ENCODE peak calls at places on chromosomes 3 and 15, in nine cellular contexts. G, F, Z, E, H, S, C, M and V are unnamed samples.
A peak's percentile ranks its signal among the peaks of the same experiment; 100 is the strongest.

GRCh38 chr3:172018364-172018763 is 21.0 kb upstream of the FNDC3B start:
- DNase-seq in S (no peak), E (no peak), H (no peak), F (no peak), Z (no peak), G (no peak), C (no peak), M (no peak), V (no peak)

GRCh38 chr3:15331606-15332404 is 581 bp downstream of the SH3BP5 start:
- DNase-seq in Z (peak; percentile 19), G (peak; percentile 34), S (no peak), H (no peak), F (no peak), M (peak; percentile 35), E (peak; percentile 71), C (no peak), V (peak; percentile 22)

GRCh38 chr15:71451080-71451479 is 335.8 kb downstream of the THSD4 start:
- DNase-seq in H (no peak), M (no peak), E (no peak), G (no peak), Z (no peak), S (no peak), C (no peak), F (no peak), V (no peak)

GRCh38 chr15:100856847-100857246 is 22.8 kb upstream of the ALDH1A3 start:
- DNase-seq in G (no peak), H (no peak), E (no peak), C (no peak), S (no peak), M (no peak), Z (no peak), F (no peak), V (no peak)

GRCh38 chr3:115381573-115381912 is 234.5 kb upstream of the ZBTB20 start:
- DNase-seq in H (no peak), E (no peak), M (no peak), C (no peak), G (peak; percentile 7), F (peak; percentile 61), Z (no peak), S (no peak), V (no peak)

GRCh38 chr15:89749951-89750559 is 994 bp downstream of the MESP1 start:
- DNase-seq in F (no peak), Z (no peak), G (no peak), C (no peak), S (no peak), E (no peak), H (no peak), M (peak; percentile 42), V (no peak)

GRCh38 chr3:71245971-71246860 is 337.3 kb downstream of the FOXP1 start:
- DNase-seq in S (no peak), E (peak; percentile 48), H (no peak), Z (no peak), M (no peak), F (no peak), G (no peak), C (no peak), V (no peak)

GRCh38 chr3:115111632-115112031 is 35.5 kb downstream of the ZBTB20 start:
- DNase-seq in M (no peak), F (no peak), S (no peak), H (no peak), G (no peak), Z (no peak), C (no peak), E (no peak), V (no peak)

GRCh38 chr3:98613616-98614015 is 20.2 kb upstream of the CPOX start:
- DNase-seq in E (no peak), H (no peak), S (no peak), F (no peak), C (no peak), G (no peak), Z (no peak), M (no peak), V (no peak)

GRCh38 chr15:77039217-77039533 is 31.7 kb downstream of the TSPAN3 start:
- DNase-seq in H (no peak), C (no peak), Z (no peak), F (peak; percentile 4), E (no peak), S (no peak), G (no peak), M (no peak), V (no peak)

GRCh38 chr3:24595801-24596200 is 101.2 kb upstream of the THRB start:
- DNase-seq in E (no peak), G (peak; percentile 62), Z (no peak), H (no peak), S (no peak), C (no peak), F (no peak), M (no peak), V (no peak)

DNA sequence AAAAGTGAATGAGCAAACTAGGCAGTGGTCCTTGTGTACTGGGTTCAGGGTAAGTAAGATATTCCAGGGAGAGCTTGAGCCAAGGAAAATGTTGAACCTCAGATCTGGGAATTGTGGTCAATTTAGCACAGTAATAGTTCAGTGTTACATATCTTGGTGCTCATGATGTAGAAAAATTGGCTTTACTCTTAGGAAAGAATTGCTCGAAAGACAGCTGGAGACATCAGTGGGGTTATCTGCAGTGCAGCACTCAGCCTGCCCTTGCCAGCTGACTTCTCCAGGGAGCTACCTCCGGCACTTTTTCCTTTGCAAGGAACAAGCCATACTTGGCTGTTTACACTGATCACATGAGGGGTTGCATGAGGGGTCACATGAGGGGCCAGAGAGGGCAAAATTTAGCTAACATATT is 92.2 kb downstream of the COL6A6 start:
- DNase-seq in S (peak; percentile 17), G (no peak), C (peak; percentile 18), F (peak; percentile 48), Z (no peak), E (peak; percentile 78), M (no peak), H (no peak), V (no peak)
- H3K9me3 ChIP-seq in S (no peaks in the 10 kb centered on the region), G (no peaks in the 10 kb centered on the region), C (no peaks in the 10 kb centered on the region), F (peaks cover 3% of the 10 kb centered on the region), Z (no peaks in the 10 kb centered on the region), E (no peaks in the 10 kb centered on the region), M (no peaks in the 10 kb centered on the region), H (no peaks in the 10 kb centered on the region), V (peaks cover 19% of the 10 kb centered on the region)

GRCh38 chr15:63969652-63970421 is 76.4 kb downstream of the DAPK2 start:
- DNase-seq in G (no peak), S (peak; percentile 91), E (no peak), C (no peak), Z (no peak), H (no peak), F (peak; percentile 63), M (peak; percentile 13), V (no peak)
- H3K27ac ChIP-seq in G (no peak overlapping the region), S (peak overlapping the region; percentile 72), E (no peak overlapping the region), C (peak overlapping the region; percentile 46), Z (no peak overlapping the region), H (no peak overlapping the region), F (peak overlapping the region; percentile 73), M (no peak overlapping the region), V (no peak overlapping the region)

DNA sequence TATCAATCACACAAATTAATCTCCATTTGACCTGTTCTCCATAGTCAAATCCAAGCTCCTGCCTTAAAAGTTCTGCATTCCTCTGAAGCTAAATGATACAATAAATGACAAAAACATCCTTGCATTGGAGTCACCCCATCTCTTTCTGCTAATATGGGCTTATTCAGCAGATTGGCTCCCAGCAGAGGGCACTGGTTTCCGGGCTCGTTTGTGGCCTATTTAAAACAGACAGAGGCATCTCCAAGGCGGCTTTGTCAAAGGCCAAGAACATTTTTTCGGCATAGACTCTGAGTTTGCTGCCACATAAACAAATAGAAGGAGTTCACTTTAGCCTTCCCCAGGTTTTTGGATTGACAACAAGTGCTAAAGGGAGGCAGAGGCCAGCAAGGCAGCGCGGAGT is 204.4 kb upstream of the RASGRP1 start:
- DNase-seq in S (peak; percentile 18), M (peak; percentile 42), G (peak; percentile 55), H (no peak), F (no peak), Z (no peak), C (no peak), E (peak; percentile 40), V (no peak)
- TF ChIP-seq CTCF in S (no peak), M (peak; percentile 59), G (peak; percentile 63), H (peak; percentile 43), F (no peak), Z (peak; percentile 30), C (no peak), E (no peak), V (no peak)

DNA sequence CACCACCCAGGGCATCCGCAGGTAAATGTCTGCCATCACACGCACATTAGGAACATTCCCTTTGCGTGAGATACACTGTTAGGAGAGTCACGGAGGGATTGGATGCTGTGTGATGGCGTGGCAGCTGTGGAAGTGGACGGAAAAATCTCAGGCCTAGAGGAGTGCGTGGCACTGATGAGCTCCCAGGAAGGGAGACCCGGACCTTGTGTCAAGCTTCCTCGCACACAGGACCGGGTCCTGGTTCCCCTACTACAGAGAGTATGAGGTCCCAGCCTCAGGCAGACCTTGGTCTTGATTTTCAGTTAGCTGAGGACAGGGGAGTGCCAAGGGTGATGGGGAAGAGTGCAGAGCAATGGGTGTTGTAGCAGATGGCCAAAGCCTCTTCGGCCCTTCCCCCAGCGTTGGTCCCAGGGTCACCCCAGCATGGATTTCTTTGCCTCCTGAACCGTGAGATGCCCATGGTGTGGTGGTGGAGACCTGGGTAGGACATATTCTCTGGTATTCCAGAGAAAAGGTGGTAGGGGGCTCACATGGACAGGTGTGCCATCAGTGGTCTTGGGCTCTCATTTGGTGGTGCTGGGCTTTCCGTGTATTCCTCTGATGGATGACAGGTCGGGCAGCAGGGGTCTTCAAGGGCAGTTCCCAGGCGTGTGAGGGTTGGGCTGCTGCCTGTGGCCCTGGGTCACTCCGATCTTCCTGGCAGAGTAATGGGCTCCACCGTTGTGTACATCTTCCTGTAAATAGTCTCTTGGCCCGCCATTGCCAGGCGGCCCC is 105.1 kb downstream of the SNRPN start:
- DNase-seq in M (peak; percentile 22), S (no peak), H (no peak), C (no peak), G (no peak), F (no peak), E (peak; percentile 8), Z (no peak), V (no peak)
- H3K9me3 ChIP-seq in M (peaks cover 96% of the 10 kb centered on the region), S (peaks cover 31% of the 10 kb centered on the region), H (peaks cover 70% of the 10 kb centered on the region), C (peaks cover 100% of the 10 kb centered on the region), G (peaks cover 46% of the 10 kb centered on the region), F (peaks cover 27% of the 10 kb centered on the region), E (peaks cover 66% of the 10 kb centered on the region), Z (peaks cover 75% of the 10 kb centered on the region), V (peaks cover 100% of the 10 kb centered on the region)

GRCh38 chr15:52350423-52350822 is 54.8 kb upstream of the MYO5C start:
- DNase-seq in C (no peak), Z (no peak), S (no peak), E (no peak), F (no peak), H (no peak), M (no peak), G (no peak), V (no peak)
- H3K27ac ChIP-seq in C (no peak overlapping the region), Z (no peak overlapping the region), S (no peak overlapping the region), E (no peak overlapping the region), F (no peak overlapping the region), H (no peak overlapping the region), M (no peak overlapping the region), G (no peak overlapping the region), V (no peak overlapping the region)